ENCODE peak calls at places on chromosomes 7 and 10, in eight cellular contexts. K is PC-9, O is A549, Y is aorta, X is neuronal stem cell, S is adrenal gland, G is neural progenitor cell, C is tibial nerve. E is an unnamed sample. For H3K4me1, the result is how much of the 10 kb centered on the place peaks cover.

GRCh38 chr10:6501931-6502330 is 78.1 kb downstream of the PRKCQ start:
- DNase-seq in C (no peak), K (peak), O (no peak), X (no peak), Y (no peak), G (no peak), S (no peak), E (no peak)

GRCh38 chr7:131219277-131220041 is 108.2 kb upstream of the MKLN1 start:
- DNase-seq in C (peak), G (no peak), Y (peak), S (peak), X (no peak), O (no peak), K (no peak), E (no peak)

GRCh38 chr10:12177642-12178041 is 18.0 kb downstream of the NUDT5 start:
- DNase-seq in G (no peak), X (no peak), C (no peak), K (no peak), Y (no peak), O (no peak), S (no peak), E (no peak)

GRCh38 chr7:77538186-77538907 is 1.3 kb downstream of the PTPN12 start:
- DNase-seq in C (peak), G (peak), O (peak), Y (peak), S (peak), X (peak), K (peak), E (peak)

GRCh38 chr7:116422651-116423050 is 76.9 kb upstream of the CAV2 start:
- DNase-seq in Y (no peak), G (no peak), C (no peak), K (no peak), O (no peak), X (no peak), S (no peak), E (no peak)

GRCh38 chr7:117399820-117400422 is 27.4 kb downstream of the ASZ1 start:
- DNase-seq in G (no peak), S (no peak), C (no peak), Y (no peak), O (no peak), K (no peak), X (no peak), E (no peak)

GRCh38 chr7:35314354-35314753 is 60.5 kb upstream of the TBX20 start:
- DNase-seq in Y (no peak), G (no peak), X (no peak), O (no peak), K (no peak), C (no peak), S (no peak), E (no peak)

GRCh38 chr10:86413046-86413728 is 46.6 kb upstream of the GRID1 start:
- DNase-seq in C (no peak), O (no peak), X (no peak), S (no peak), K (no peak), G (no peak), Y (no peak), E (no peak)

GRCh38 chr10:93030409-93030808 is 30.2 kb upstream of the CYP26C1 start:
- DNase-seq in Y (no peak), K (no peak), O (peak), X (no peak), G (no peak), C (no peak), S (no peak), E (no peak)

GRCh38 chr7:122550545-122550944 is 148.4 kb downstream of the RNF133 start:
- DNase-seq in C (no peak), G (no peak), K (no peak), S (no peak), Y (no peak), O (no peak), X (no peak), E (no peak)

GRCh38 chr7:101678713-101679112 is 49.6 kb upstream of the MYL10 start:
- DNase-seq in G (no peak), S (peak), K (no peak), Y (peak), C (no peak), O (no peak), X (no peak), E (no peak)

GRCh38 chr10:14740684-14741247 is 33.9 kb downstream of the FAM107B start:
- DNase-seq in C (no peak), X (no peak), S (no peak), Y (no peak), K (no peak), O (no peak), G (no peak), E (no peak)
- H3K4me1 ChIP-seq in C (under half), X (under half), S (under half), Y (under half), K (under half), O (under half), G (under half), E (under half)

GRCh38 chr7:8133188-8133848 is 128.6 kb downstream of the ICA1 start:
- DNase-seq in X (no peak), S (no peak), G (no peak), K (no peak), Y (no peak), C (no peak), O (no peak), E (no peak)

GRCh38 chr7:8133955-8134733 is 127.8 kb downstream of the ICA1 start:
- DNase-seq in C (no peak), G (no peak), X (no peak), K (no peak), Y (no peak), S (no peak), O (no peak), E (no peak)

GRCh38 chr7:8130663-8131062 is 131.3 kb downstream of the ICA1 start:
- DNase-seq in Y (no peak), G (no peak), S (no peak), K (no peak), O (no peak), C (no peak), X (no peak), E (no peak)

GRCh38 chr7:8129323-8129659 is 132.7 kb downstream of the ICA1 start:
- DNase-seq in S (no peak), G (no peak), K (no peak), C (no peak), Y (no peak), O (no peak), X (no peak), E (no peak)

DNA sequence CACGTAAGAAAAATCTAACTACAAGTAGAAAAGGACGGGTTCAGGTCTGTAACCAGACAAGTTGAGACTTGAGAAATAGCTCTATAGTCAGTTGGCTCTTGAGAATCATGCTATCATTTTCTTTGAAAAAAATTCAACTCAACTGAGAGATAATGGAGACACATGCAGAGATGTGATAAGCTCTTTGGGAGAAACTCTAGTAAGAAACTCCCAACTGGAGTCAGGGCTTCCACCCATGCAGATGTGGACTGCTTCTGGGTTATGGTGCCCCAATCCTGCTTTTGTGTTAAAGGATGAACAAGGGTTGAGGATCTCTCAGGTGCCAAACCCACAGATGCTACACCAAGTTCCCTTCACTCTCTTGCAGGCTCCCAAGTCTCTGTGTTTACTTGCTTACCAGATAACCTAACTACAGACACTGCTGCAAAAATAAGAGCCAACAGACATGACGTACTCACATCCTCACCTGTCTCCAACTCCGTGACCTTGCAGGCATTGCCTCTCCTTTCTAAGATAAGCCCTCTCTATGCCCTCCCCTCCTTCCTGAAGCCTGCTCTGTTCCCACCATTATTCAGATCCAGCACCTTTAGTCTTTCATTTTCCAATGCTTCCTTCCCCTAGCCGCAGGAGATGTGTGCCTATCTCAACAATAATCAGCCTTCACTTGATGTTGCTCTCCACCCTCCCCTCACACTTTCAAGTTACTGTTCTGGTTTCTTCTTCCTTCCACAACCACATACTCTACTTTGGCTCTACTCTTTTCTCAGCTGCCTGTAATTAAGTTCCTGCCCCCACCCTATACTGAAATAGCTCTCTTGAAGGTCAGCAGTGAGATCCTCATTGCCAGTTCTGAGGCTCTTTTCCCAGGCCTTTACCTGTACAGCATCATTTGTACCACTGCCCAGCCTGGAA is 130.0 kb downstream of the ICA1 start:
- DNase-seq in C (no peak), K (no peak), G (no peak), S (no peak), Y (no peak), O (no peak), X (no peak), E (no peak)
- H3K4me3 ChIP-seq in C (no peak), K (no peak), G (no peak), S (no peak), Y (no peak), O (no peak), X (no peak), E (no peak)

GRCh38 chr10:46019541-46020343 is 10.7 kb downstream of the NCOA4 start:
- DNase-seq in C (no peak), O (no peak), G (peak), Y (peak), S (peak), X (no peak), K (no peak), E (no peak)
- H3K4me1 ChIP-seq in C (half or more), O (half or more), G (under half), Y (under half), S (half or more), X (under half), K (under half), E (under half)

DNA sequence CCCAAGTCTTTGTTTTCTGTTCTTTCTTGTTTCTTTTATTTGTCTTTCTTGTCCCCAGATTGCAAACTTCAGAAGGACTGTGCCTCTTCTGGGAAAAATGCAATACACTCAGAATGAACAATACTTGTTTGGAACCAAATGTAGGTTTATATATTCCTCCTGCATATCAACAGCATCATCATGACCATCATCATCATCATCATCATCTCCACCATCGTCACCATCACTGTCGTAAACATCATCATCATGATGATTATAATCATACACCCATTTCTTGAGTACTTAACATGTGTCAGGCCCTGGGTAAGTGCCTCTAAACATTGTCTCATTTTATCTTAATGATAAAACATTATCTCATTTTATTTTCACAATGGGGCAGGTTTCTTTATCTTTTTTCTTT is 476.8 kb downstream of the CCSER2 start:
- DNase-seq in X (no peak), C (no peak), S (no peak), Y (no peak), O (no peak), G (no peak), K (no peak), E (no peak)
- H3K4me3 ChIP-seq in X (no peak), C (no peak), S (no peak), Y (no peak), O (no peak), G (no peak), K (no peak), E (no peak)

DNA sequence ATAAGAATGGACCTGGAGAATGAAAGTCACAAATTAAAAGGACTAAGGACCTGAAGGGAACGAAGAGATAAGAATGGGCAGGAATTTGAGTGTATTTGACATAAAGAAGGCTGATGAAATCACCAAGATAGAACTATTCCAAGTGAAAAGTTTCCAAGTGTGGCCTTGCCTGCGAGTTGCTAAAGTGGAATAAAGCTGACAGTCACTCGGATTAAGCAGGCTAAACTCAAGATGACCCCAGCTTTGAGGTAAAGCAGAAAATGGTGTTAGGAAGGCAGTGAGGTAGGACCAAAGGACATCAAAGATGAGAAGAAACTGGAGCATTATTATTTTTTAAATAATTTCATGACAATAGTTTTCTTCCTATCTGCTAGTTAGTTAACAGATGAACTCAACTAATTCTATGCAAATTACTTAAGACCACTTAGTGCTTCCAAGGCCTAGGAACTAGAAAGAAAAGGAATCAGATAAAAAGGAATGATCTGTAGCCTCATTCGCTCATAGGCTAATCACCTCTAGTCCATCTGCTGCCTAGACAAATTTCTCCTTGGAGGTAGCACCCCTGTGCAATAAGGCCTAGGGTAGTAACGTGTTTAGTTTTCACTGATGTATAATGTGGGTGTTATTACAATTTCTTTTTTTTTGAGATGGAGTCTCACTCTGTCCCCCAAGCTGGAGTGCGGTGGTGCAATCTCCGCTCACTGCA is 34.5 kb downstream of the EZH2 start:
- DNase-seq in C (no peak), G (peak), Y (no peak), O (no peak), K (no peak), S (peak), X (no peak), E (no peak)
- H3K4me1 ChIP-seq in C (under half), G (under half), Y (under half), O (under half), K (under half), S (under half), X (under half), E (under half)

GRCh38 chr7:34121366-34121765 is 216.0 kb downstream of the BMPER start:
- DNase-seq in G (no peak), Y (no peak), X (no peak), S (no peak), C (no peak), O (no peak), K (no peak), E (no peak)

GRCh38 chr7:34117583-34117982 is 212.2 kb downstream of the BMPER start:
- DNase-seq in G (no peak), Y (no peak), X (no peak), S (no peak), C (no peak), K (no peak), O (no peak), E (no peak)

GRCh38 chr7:34124765-34125164 is 219.4 kb downstream of the BMPER start:
- DNase-seq in O (no peak), C (no peak), G (no peak), Y (no peak), X (no peak), K (no peak), S (no peak), E (no peak)

GRCh38 chr7:34128762-34129161 is 223.4 kb downstream of the BMPER start:
- DNase-seq in Y (no peak), C (no peak), S (no peak), G (no peak), X (no peak), O (no peak), K (no peak), E (no peak)

DNA sequence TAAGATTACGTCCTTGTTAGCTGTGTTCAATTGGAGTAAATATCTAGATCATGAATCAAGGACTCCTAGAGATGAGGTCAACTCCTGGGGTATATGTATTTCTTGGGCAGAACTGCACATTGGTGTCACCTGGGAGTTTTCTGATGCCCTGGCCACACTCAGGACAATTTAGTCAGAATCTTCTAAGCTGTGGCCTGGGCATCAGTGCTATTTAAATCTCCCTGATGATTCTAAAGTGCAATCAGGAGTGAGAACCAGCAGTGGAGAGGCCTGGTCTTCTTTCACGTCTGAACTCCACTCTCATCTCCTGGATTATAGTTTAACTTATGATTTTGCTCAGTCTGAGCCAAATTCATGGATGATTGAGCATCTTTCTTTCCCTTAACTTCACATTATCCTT is 218.0 kb downstream of the BMPER start:
- DNase-seq in Y (no peak), K (no peak), G (no peak), S (no peak), O (no peak), C (no peak), X (no peak), E (no peak)
- H3K4me3 ChIP-seq in Y (no peak), K (no peak), G (no peak), S (no peak), O (no peak), C (no peak), X (no peak), E (no peak)

DNA sequence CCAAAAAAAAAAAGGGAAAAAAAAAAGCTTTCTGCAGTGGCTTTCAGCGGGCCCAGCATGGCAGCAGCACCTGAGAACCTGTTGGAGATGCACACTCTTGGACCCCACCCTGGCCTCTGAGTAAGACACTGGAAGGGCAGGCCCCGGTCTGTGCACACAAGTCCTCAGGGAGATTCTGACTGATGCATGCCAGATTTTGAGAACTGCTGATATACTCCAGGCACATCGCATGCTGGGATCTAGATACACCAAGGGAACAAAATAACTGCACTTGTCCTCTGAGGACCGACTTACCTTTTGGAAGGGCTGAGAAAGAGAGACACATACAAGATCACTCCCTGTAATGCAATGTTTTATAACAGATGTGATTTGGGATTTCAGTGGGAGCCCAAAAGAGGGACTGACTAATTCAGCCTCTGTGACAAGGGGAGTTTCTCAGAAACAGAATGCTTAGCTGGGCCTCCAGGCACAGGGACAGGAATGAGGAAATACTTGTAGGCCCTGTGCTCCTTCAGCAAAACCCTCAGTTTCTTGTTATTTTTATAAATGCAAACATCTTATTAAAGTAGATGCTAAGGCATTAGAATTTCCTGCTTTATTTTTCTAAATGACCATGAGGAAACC is 8.2 kb downstream of the EGFR start:
- DNase-seq in C (no peak), S (no peak), Y (no peak), O (no peak), G (no peak), K (peak), X (no peak), E (no peak)
- H3K4me1 ChIP-seq in C (half or more), S (under half), Y (under half), O (half or more), G (under half), K (half or more), X (under half), E (under half)

E was measured in kidney.